ENCODE peak calls at places on chromosomes 2 and 18, in four cellular contexts. Q, S, B and C are unnamed samples.

GRCh38 chr2:238010572-238010971 is 43.8 kb downstream of the UBE2F start:
- DNase-seq in Q (no peak), B (no peak), S (no peak), C (no peak)

GRCh38 chr2:13558368-13558767 is 841.6 kb downstream of the TRIB2 start:
- DNase-seq in B (no peak), S (no peak), Q (no peak), C (no peak)

GRCh38 chr2:155665704-155666103 is 666.8 kb downstream of the NR4A2 start:
- DNase-seq in S (no peak), B (no peak), Q (no peak), C (no peak)

GRCh38 chr2:181954538-181954883 is 31.1 kb upstream of the PPP1R1C start:
- DNase-seq in S (no peak), Q (no peak), B (no peak), C (no peak)

GRCh38 chr2:209496586-209496982 is 72.7 kb downstream of the MAP2 start:
- DNase-seq in S (no peak), Q (no peak), B (no peak), C (no peak)

GRCh38 chr18:7896164-7896563 is 329.0 kb downstream of the PTPRM start:
- DNase-seq in S (no peak), Q (no peak), B (no peak), C (no peak)

GRCh38 chr18:74963820-74964446 is 245.0 kb downstream of the PTGR3 start:
- DNase-seq in B (no peak), S (peak), Q (no peak), C (no peak)

GRCh38 chr2:26191316-26192159 is 18.6 kb downstream of the GAREM2 start:
- DNase-seq in S (no peak), B (no peak), Q (no peak), C (no peak)

GRCh38 chr2:200777275-200777674 is 34.4 kb upstream of the BZW1 start:
- DNase-seq in Q (no peak), B (no peak), S (no peak), C (no peak)

GRCh38 chr2:2326653-2327052 is 4.4 kb downstream of the MYT1L start:
- DNase-seq in Q (no peak), S (no peak), B (no peak), C (no peak)

GRCh38 chr2:217777906-217778305 is 224.9 kb downstream of the TNS1 start:
- DNase-seq in Q (no peak), S (no peak), B (no peak), C (no peak)

GRCh38 chr2:191038241-191038725 is 24.3 kb upstream of the STAT1 start:
- DNase-seq in S (peak), B (no peak), Q (no peak), C (peak)

GRCh38 chr2:127118038-127118437 is 11.1 kb upstream of the BIN1 start:
- DNase-seq in S (no peak), B (no peak), Q (no peak), C (no peak)

GRCh38 chr18:76955529-76956170 is 133.3 kb downstream of the ZNF236 start:
- DNase-seq in S (no peak), Q (no peak), B (no peak), C (no peak)

GRCh38 chr18:21786526-21786925 is 45.9 kb downstream of the MIB1 start:
- DNase-seq in B (no peak), S (no peak), Q (no peak), C (no peak)

GRCh38 chr2:189379287-189379630 is 62.0 kb upstream of the WDR75 start:
- DNase-seq in B (no peak), Q (no peak), S (peak), C (peak)

GRCh38 chr2:3104261-3104660 is 273.4 kb downstream of the EIPR1 start:
- DNase-seq in B (no peak), Q (no peak), S (no peak), C (no peak)

GRCh38 chr2:210459925-210460862 is 16.4 kb downstream of the LANCL1 start:
- DNase-seq in S (no peak), Q (no peak), B (no peak), C (no peak)

GRCh38 chr18:7958897-7959146 is 391.7 kb downstream of the PTPRM start:
- DNase-seq in S (no peak), B (no peak), Q (no peak), C (no peak)